ENCODE peak calls at places on chromosomes 1 and 21, in ten cellular contexts. One of them, this sample, is unnamed.

GRCh38 chr1:15852828-15853302 is 5.4 kb downstream of the SPEN start:
- DNase-seq in tibial artery: no peak
- DNase-seq in progenitor cell of endocrine pancreas: no peak
- DNase-seq in GM12865: no peak
- DNase-seq in GM06990: no peak
- DNase-seq in thoracic aorta: no peak
- DNase-seq in B cell: no peak
- DNase-seq in WTC11: no peak
- DNase-seq in A673: no peak
- DNase-seq in HCT116: no peak
- DNase-seq in this sample: no peak

GRCh38 chr1:194873328-194873923 is 1687.0 kb upstream of the B3GALT2 start:
- DNase-seq in HCT116: peak; percentile 18
- DNase-seq in thoracic aorta: no peak
- DNase-seq in progenitor cell of endocrine pancreas: no peak
- DNase-seq in tibial artery: no peak
- DNase-seq in WTC11: no peak
- DNase-seq in GM06990: no peak
- DNase-seq in GM12865: no peak
- DNase-seq in A673: peak; percentile 42
- DNase-seq in B cell: no peak
- DNase-seq in this sample: no peak

GRCh38 chr1:231091853-231092301 is 51.8 kb upstream of the FAM89A start:
- DNase-seq in tibial artery: no peak
- DNase-seq in progenitor cell of endocrine pancreas: peak; percentile 21
- DNase-seq in B cell: no peak
- DNase-seq in A673: peak; percentile 42
- DNase-seq in GM12865: peak; percentile 44
- DNase-seq in GM06990: no peak
- DNase-seq in HCT116: peak; percentile 48
- DNase-seq in WTC11: peak; percentile 69
- DNase-seq in thoracic aorta: no peak
- DNase-seq in this sample: no peak

GRCh38 chr1:74464037-74464436 is 48.4 kb downstream of the LRRC53 start:
- DNase-seq in B cell: no peak
- DNase-seq in A673: no peak
- DNase-seq in tibial artery: no peak
- DNase-seq in progenitor cell of endocrine pancreas: no peak
- DNase-seq in HCT116: no peak
- DNase-seq in WTC11: no peak
- DNase-seq in GM06990: no peak
- DNase-seq in GM12865: no peak
- DNase-seq in thoracic aorta: no peak
- DNase-seq in this sample: no peak

GRCh38 chr1:223500560-223501425 is 107.6 kb downstream of the CCDC185 start:
- DNase-seq in thoracic aorta: no peak
- DNase-seq in GM06990: no peak
- DNase-seq in B cell: no peak
- DNase-seq in progenitor cell of endocrine pancreas: no peak
- DNase-seq in WTC11: no peak
- DNase-seq in GM12865: no peak
- DNase-seq in tibial artery: no peak
- DNase-seq in A673: no peak
- DNase-seq in HCT116: peak; percentile 22
- DNase-seq in this sample: peak; percentile 94

GRCh38 chr1:1318131-1318652 is 6.3 kb downstream of the INTS11 start:
- DNase-seq in B cell: no peak
- DNase-seq in WTC11: no peak
- DNase-seq in HCT116: peak; percentile 65
- DNase-seq in GM06990: no peak
- DNase-seq in progenitor cell of endocrine pancreas: no peak
- DNase-seq in thoracic aorta: peak; percentile 73
- DNase-seq in tibial artery: peak; percentile 92
- DNase-seq in A673: peak; percentile 83
- DNase-seq in GM12865: no peak
- DNase-seq in this sample: peak; percentile 95

GRCh38 chr1:247966520-247967204 is 1.6 kb downstream of the OR2AK2 start:
- DNase-seq in GM12865: peak; percentile 52
- DNase-seq in WTC11: no peak
- DNase-seq in GM06990: peak; percentile 33
- DNase-seq in progenitor cell of endocrine pancreas: no peak
- DNase-seq in thoracic aorta: no peak
- DNase-seq in A673: no peak
- DNase-seq in tibial artery: no peak
- DNase-seq in B cell: no peak
- DNase-seq in HCT116: no peak
- DNase-seq in this sample: no peak

GRCh38 chr1:156387899-156388813 is 19.1 kb downstream of the RHBG start:
- DNase-seq in A673: no peak
- DNase-seq in GM12865: no peak
- DNase-seq in HCT116: no peak
- DNase-seq in WTC11: peak; percentile 70
- DNase-seq in progenitor cell of endocrine pancreas: peak; percentile 33
- DNase-seq in B cell: no peak
- DNase-seq in GM06990: no peak
- DNase-seq in tibial artery: no peak
- DNase-seq in thoracic aorta: no peak
- DNase-seq in this sample: no peak

GRCh38 chr21:15774590-15774989 is 44.8 kb downstream of the USP25 start:
- DNase-seq in GM06990: no peak
- DNase-seq in tibial artery: no peak
- DNase-seq in HCT116: no peak
- DNase-seq in A673: no peak
- DNase-seq in progenitor cell of endocrine pancreas: no peak
- DNase-seq in GM12865: no peak
- DNase-seq in B cell: no peak
- DNase-seq in thoracic aorta: no peak
- DNase-seq in WTC11: no peak
- DNase-seq in this sample: peak; percentile 45

GRCh38 chr1:20312310-20312709 is 21.6 kb downstream of the VWA5B1 start:
- DNase-seq in tibial artery: no peak
- DNase-seq in B cell: no peak
- DNase-seq in A673: no peak
- DNase-seq in HCT116: no peak
- DNase-seq in WTC11: no peak
- DNase-seq in thoracic aorta: no peak
- DNase-seq in GM06990: no peak
- DNase-seq in progenitor cell of endocrine pancreas: no peak
- DNase-seq in GM12865: no peak
- DNase-seq in this sample: no peak

GRCh38 chr1:48777219-48777895 is 666 bp upstream of the BEND5 start:
- DNase-seq in GM06990: no peak
- DNase-seq in thoracic aorta: no peak
- DNase-seq in progenitor cell of endocrine pancreas: no peak
- DNase-seq in GM12865: no peak
- DNase-seq in WTC11: no peak
- DNase-seq in A673: no peak
- DNase-seq in B cell: no peak
- DNase-seq in HCT116: no peak
- DNase-seq in tibial artery: no peak
- DNase-seq in this sample: no peak

GRCh38 chr21:45277101-45278045 is 10.3 kb downstream of the POFUT2 start:
- DNase-seq in GM12865: no peak
- DNase-seq in HCT116: no peak
- DNase-seq in thoracic aorta: no peak
- DNase-seq in B cell: no peak
- DNase-seq in WTC11: peak; percentile 6
- DNase-seq in A673: no peak
- DNase-seq in GM06990: no peak
- DNase-seq in progenitor cell of endocrine pancreas: no peak
- DNase-seq in tibial artery: peak; percentile 12
- DNase-seq in this sample: no peak

GRCh38 chr1:71492298-71493041 is 411.6 kb upstream of the ZRANB2 start:
- DNase-seq in GM06990: no peak
- DNase-seq in tibial artery: no peak
- DNase-seq in thoracic aorta: no peak
- DNase-seq in B cell: no peak
- DNase-seq in progenitor cell of endocrine pancreas: no peak
- DNase-seq in A673: no peak
- DNase-seq in WTC11: no peak
- DNase-seq in GM12865: no peak
- DNase-seq in HCT116: no peak
- DNase-seq in this sample: no peak

GRCh38 chr1:7641587-7642417 is 129.3 kb upstream of the VAMP3 start:
- DNase-seq in WTC11: no peak
- DNase-seq in GM12865: no peak
- DNase-seq in progenitor cell of endocrine pancreas: no peak
- DNase-seq in A673: no peak
- DNase-seq in GM06990: no peak
- DNase-seq in tibial artery: no peak
- DNase-seq in thoracic aorta: no peak
- DNase-seq in HCT116: no peak
- DNase-seq in B cell: no peak
- DNase-seq in this sample: no peak
- TF ChIP-seq CTCF in WTC11: no peak
- TF ChIP-seq CTCF in GM12865: no peak
- TF ChIP-seq CTCF in progenitor cell of endocrine pancreas: no peak
- TF ChIP-seq CTCF in A673: no peak
- TF ChIP-seq CTCF in GM06990: no peak
- TF ChIP-seq CTCF in tibial artery: no peak
- TF ChIP-seq CTCF in thoracic aorta: no peak
- TF ChIP-seq CTCF in HCT116: no peak
- TF ChIP-seq CTCF in B cell: no peak
- TF ChIP-seq CTCF in this sample: peak; percentile 6

GRCh38 chr1:109644670-109645069 is 11.2 kb upstream of the GSTM4 start:
- DNase-seq in progenitor cell of endocrine pancreas: no peak
- DNase-seq in GM12865: no peak
- DNase-seq in HCT116: no peak
- DNase-seq in WTC11: no peak
- DNase-seq in tibial artery: no peak
- DNase-seq in A673: no peak
- DNase-seq in B cell: no peak
- DNase-seq in GM06990: no peak
- DNase-seq in thoracic aorta: no peak
- DNase-seq in this sample: no peak

GRCh38 chr1:109650609-109651008 is 5.3 kb upstream of the GSTM4 start:
- DNase-seq in progenitor cell of endocrine pancreas: no peak
- DNase-seq in WTC11: no peak
- DNase-seq in B cell: no peak
- DNase-seq in GM12865: no peak
- DNase-seq in HCT116: no peak
- DNase-seq in GM06990: no peak
- DNase-seq in thoracic aorta: no peak
- DNase-seq in tibial artery: no peak
- DNase-seq in A673: no peak
- DNase-seq in this sample: no peak

GRCh38 chr1:109653286-109653685 is 2.6 kb upstream of the GSTM4 start:
- DNase-seq in thoracic aorta: no peak
- DNase-seq in GM12865: no peak
- DNase-seq in GM06990: no peak
- DNase-seq in HCT116: no peak
- DNase-seq in WTC11: no peak
- DNase-seq in progenitor cell of endocrine pancreas: no peak
- DNase-seq in tibial artery: no peak
- DNase-seq in B cell: no peak
- DNase-seq in A673: peak; percentile 85
- DNase-seq in this sample: no peak

GRCh38 chr1:109652446-109652845 is 3.5 kb upstream of the GSTM4 start:
- DNase-seq in WTC11: no peak
- DNase-seq in HCT116: no peak
- DNase-seq in B cell: no peak
- DNase-seq in progenitor cell of endocrine pancreas: no peak
- DNase-seq in thoracic aorta: no peak
- DNase-seq in GM06990: no peak
- DNase-seq in tibial artery: no peak
- DNase-seq in A673: no peak
- DNase-seq in GM12865: no peak
- DNase-seq in this sample: no peak

DNA sequence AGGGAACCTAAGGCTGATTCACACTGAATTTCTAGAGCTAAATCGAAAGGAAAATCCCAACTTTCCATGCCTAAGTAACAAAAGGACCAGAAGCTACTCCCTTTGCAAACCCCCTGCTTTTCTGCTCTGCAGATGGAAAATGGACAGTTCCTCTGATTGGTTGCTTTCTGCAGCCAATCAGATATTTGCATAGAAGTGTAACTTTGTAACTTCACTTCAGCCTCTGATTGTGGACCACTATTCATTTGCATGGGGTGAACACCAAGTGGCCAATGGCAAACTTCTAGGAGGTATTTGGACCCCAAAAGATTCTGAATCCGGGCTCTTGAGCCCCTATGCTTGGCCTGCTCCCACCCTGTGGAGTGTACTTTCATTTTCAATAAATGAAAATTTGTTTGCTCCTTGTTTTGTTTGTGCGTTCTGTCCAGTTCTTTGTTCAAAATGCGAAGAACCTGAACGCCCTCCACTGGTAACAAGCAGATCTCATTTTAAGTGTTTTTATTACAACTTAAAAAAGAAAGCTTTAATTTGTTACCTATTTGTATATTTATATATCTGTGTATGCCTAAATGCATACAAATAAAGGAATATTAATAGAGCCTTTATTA is 6.4 kb upstream of the GSTM4 start:
- DNase-seq in WTC11: no peak
- DNase-seq in GM06990: no peak
- DNase-seq in progenitor cell of endocrine pancreas: no peak
- DNase-seq in B cell: no peak
- DNase-seq in A673: peak; percentile 58
- DNase-seq in GM12865: peak; percentile 41
- DNase-seq in tibial artery: no peak
- DNase-seq in thoracic aorta: no peak
- DNase-seq in HCT116: peak; percentile 18
- DNase-seq in this sample: peak; percentile 43
- TF ChIP-seq CTCF in WTC11: no peak
- TF ChIP-seq CTCF in GM06990: peak; percentile 15
- TF ChIP-seq CTCF in progenitor cell of endocrine pancreas: no peak
- TF ChIP-seq CTCF in B cell: no peak
- TF ChIP-seq CTCF in A673: peak; percentile 58
- TF ChIP-seq CTCF in GM12865: peak; percentile 10
- TF ChIP-seq CTCF in tibial artery: peak; percentile 16
- TF ChIP-seq CTCF in thoracic aorta: no peak
- TF ChIP-seq CTCF in HCT116: peak; percentile 39
- TF ChIP-seq CTCF in this sample: peak; percentile 29

DNA sequence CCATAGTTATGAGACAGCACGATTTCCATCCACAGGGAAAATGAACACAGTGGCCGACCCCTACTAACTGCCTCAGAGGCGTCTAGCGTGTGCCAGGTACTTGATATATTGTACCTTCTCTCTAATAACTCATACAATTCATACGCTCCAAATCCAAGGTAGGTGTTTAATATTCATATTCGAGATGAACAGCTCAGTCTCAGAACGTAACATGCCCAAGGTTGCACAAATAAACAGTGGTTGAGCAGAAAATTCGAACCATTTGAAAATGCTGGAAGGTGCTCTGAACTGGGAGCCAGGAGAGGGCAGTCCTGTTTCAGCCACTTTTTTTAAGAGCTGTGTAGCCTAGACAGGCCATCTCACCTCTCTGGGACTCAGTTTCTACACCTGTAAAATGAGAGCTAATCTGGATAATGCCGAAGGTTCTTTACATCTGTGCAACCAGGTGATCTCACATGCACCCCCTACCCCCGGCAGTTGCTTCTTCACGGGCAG is 7.9 kb downstream of the SLC45A3 start:
- DNase-seq in HCT116: no peak
- DNase-seq in progenitor cell of endocrine pancreas: no peak
- DNase-seq in A673: no peak
- DNase-seq in GM12865: no peak
- DNase-seq in thoracic aorta: no peak
- DNase-seq in B cell: no peak
- DNase-seq in tibial artery: no peak
- DNase-seq in GM06990: no peak
- DNase-seq in WTC11: no peak
- DNase-seq in this sample: no peak
- TF ChIP-seq CTCF in HCT116: no peak
- TF ChIP-seq CTCF in progenitor cell of endocrine pancreas: no peak
- TF ChIP-seq CTCF in A673: no peak
- TF ChIP-seq CTCF in GM12865: no peak
- TF ChIP-seq CTCF in thoracic aorta: no peak
- TF ChIP-seq CTCF in B cell: no peak
- TF ChIP-seq CTCF in tibial artery: no peak
- TF ChIP-seq CTCF in GM06990: no peak
- TF ChIP-seq CTCF in WTC11: no peak
- TF ChIP-seq CTCF in this sample: peak; percentile 24

GRCh38 chr1:41503507-41504125 is 19.1 kb upstream of the EDN2 start:
- DNase-seq in thoracic aorta: no peak
- DNase-seq in GM12865: no peak
- DNase-seq in A673: peak; percentile 69
- DNase-seq in WTC11: no peak
- DNase-seq in HCT116: no peak
- DNase-seq in tibial artery: no peak
- DNase-seq in GM06990: no peak
- DNase-seq in progenitor cell of endocrine pancreas: no peak
- DNase-seq in B cell: no peak
- DNase-seq in this sample: no peak
- TF ChIP-seq CTCF in thoracic aorta: no peak
- TF ChIP-seq CTCF in GM12865: no peak
- TF ChIP-seq CTCF in A673: peak; percentile 48
- TF ChIP-seq CTCF in WTC11: no peak
- TF ChIP-seq CTCF in HCT116: no peak
- TF ChIP-seq CTCF in tibial artery: no peak
- TF ChIP-seq CTCF in GM06990: no peak
- TF ChIP-seq CTCF in progenitor cell of endocrine pancreas: peak; percentile 20
- TF ChIP-seq CTCF in B cell: no peak
- TF ChIP-seq CTCF in this sample: no peak